ENCODE peak calls at places on chromosome 14, in six cellular contexts. Q is endothelial cell of umbilical vein, M is PC-3, W is HCT116, C is astrocyte, E is fibroblast of lung. H is an unnamed sample.

GRCh38 chr14:51185180-51185579 is 54.9 kb upstream of the TMX1 start:
- DNase-seq in Q (no peak), M (no peak), W (no peak), C (no peak), E (no peak), H (no peak)

GRCh38 chr14:86935241-86935640 is 1057.7 kb downstream of the GALC start:
- DNase-seq in Q (no peak), M (peak; percentile 17), W (no peak), C (peak; percentile 91), E (peak; percentile 91), H (peak; percentile 20)

GRCh38 chr14:99280041-99280731 is 8.2 kb upstream of the BCL11B start:
- DNase-seq in Q (no peak), M (no peak), W (no peak), C (no peak), E (no peak), H (no peak)

GRCh38 chr14:23861666-23862065 is 91.9 kb upstream of the DHRS4 start:
- DNase-seq in Q (peak; percentile 7), M (no peak), W (no peak), C (no peak), E (peak; percentile 0), H (peak; percentile 78)

GRCh38 chr14:93893550-93894329 is 33.4 kb upstream of the FAM181A start:
- DNase-seq in Q (no peak), M (no peak), W (no peak), C (no peak), E (no peak), H (no peak)

GRCh38 chr14:69760810-69761209 is 6.1 kb upstream of the SRSF5 start:
- DNase-seq in Q (peak; percentile 70), M (no peak), W (no peak), C (no peak), E (peak; percentile 11), H (no peak)

GRCh38 chr14:61484011-61484410 is 162.6 kb downstream of the PRKCH start:
- DNase-seq in Q (no peak), M (no peak), W (no peak), C (no peak), E (no peak), H (no peak)

GRCh38 chr14:77123381-77124344 is 17.9 kb downstream of the ZDHHC22 start:
- DNase-seq in Q (no peak), M (peak; percentile 96), W (peak; percentile 70), C (no peak), E (no peak), H (no peak)

GRCh38 chr14:65985976-65986375 is 500.2 kb upstream of the CCDC196 start:
- DNase-seq in Q (no peak), M (no peak), W (no peak), C (no peak), E (peak; percentile 7), H (peak; percentile 24)

GRCh38 chr14:77882098-77882497 is 82.2 kb downstream of the ADCK1 start:
- DNase-seq in Q (no peak), M (peak; percentile 7), W (no peak), C (no peak), E (no peak), H (peak; percentile 46)

GRCh38 chr14:48086516-48086915 is 411.1 kb upstream of the MDGA2 start:
- DNase-seq in Q (no peak), M (no peak), W (no peak), C (no peak), E (no peak), H (no peak)

GRCh38 chr14:61577506-61577931 is 117.8 kb upstream of the HIF1A start:
- DNase-seq in Q (no peak), M (no peak), W (no peak), C (no peak), E (no peak), H (peak; percentile 26)

GRCh38 chr14:42045393-42045792 is 438.7 kb downstream of the LRFN5 start:
- DNase-seq in Q (no peak), M (no peak), W (no peak), C (no peak), E (peak; percentile 9), H (no peak)

GRCh38 chr14:80323266-80323665 is 112.0 kb upstream of the DIO2 start:
- DNase-seq in Q (no peak), M (no peak), W (no peak), C (no peak), E (no peak), H (no peak)

GRCh38 chr14:45271858-45272537 is 19.0 kb upstream of the MIS18BP1 start:
- DNase-seq in Q (no peak), M (no peak), W (no peak), C (no peak), E (no peak), H (no peak)

GRCh38 chr14:30138517-30138916 is 210.9 kb upstream of the PRKD1 start:
- DNase-seq in Q (no peak), M (no peak), W (no peak), C (no peak), E (peak; percentile 22), H (no peak)

GRCh38 chr14:86055512-86055911 is 525.6 kb downstream of the FLRT2 start:
- DNase-seq in Q (peak; percentile 19), M (peak; percentile 11), W (no peak), C (no peak), E (peak; percentile 3), H (peak; percentile 48)

GRCh38 chr14:34722723-34723545 is 8.5 kb upstream of the CFL2 start:
- DNase-seq in Q (peak; percentile 78), M (peak; percentile 77), W (peak; percentile 61), C (no peak), E (peak; percentile 34), H (peak; percentile 74)

GRCh38 chr14:22319526-22320352 is 269.3 kb downstream of the DAD1 start:
- DNase-seq in Q (peak; percentile 59), M (peak; percentile 89), W (peak; percentile 53), C (peak; percentile 23), E (peak; percentile 53), H (peak; percentile 81)

GRCh38 chr14:69879175-69880047 is at the start of gene SMOC1:
- DNase-seq in Q (peak; percentile 57), M (no peak), W (no peak), C (no peak), E (peak; percentile 42), H (peak; percentile 64)

GRCh38 chr14:91732859-91733477 is 1.1 kb upstream of the CATSPERB start:
- DNase-seq in Q (no peak), M (peak; percentile 14), W (no peak), C (no peak), E (no peak), H (no peak)

GRCh38 chr14:54207991-54208520 is 188.8 kb upstream of the CDKN3 start:
- DNase-seq in Q (peak; percentile 56), M (no peak), W (no peak), C (peak; percentile 36), E (peak; percentile 47), H (no peak)

GRCh38 chr14:93970967-93971634 is 5.3 kb downstream of the ASB2 start:
- DNase-seq in Q (no peak), M (no peak), W (no peak), C (no peak), E (no peak), H (no peak)

DNA sequence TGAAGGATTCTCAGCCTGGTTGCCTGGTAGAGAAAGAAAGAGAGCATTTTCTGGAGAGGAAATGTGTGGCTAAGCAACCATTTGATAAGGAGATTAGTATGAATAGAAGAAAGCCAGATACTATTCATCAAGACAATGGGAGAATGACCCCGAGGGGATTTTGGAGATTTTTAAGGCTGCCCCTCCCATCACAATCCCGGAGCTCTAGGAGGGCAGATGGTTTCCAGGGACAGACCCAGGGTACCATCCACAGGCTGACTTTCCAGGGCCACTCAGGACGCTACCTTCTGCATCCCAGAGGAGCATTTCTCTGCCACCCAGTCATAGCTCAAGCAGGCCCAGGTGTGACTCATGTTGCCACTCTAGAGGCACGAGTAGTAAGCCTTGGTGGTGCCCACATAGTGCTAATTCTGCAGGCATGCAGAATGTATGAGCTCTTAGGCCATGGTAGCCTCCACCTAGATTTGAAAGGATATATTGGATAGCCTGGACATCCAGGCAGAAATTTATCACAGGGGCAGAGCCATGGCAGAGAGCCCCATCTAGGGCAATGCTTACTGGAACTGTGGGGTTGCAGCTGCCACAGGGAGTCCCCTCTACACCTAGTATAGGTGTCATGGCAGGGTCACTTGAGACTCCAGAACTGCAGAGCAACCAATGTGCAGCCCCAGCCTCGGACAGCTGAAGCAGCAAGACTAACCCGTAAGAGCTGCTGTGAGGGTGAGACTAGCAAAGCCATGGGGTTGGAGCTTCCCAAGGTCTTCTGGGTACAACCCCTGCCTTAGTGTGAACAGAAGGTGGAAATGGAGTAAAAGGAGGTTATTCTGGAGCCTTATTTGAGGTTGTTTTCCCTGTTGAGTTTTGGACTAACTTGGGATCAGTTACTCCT is 366.0 kb downstream of the ZFP36L1 start:
- DNase-seq in Q (no peak), M (peak; percentile 45), W (no peak), C (no peak), E (no peak), H (no peak)
- TF ChIP-seq EZH2 in Q (no peak), M (no peak), W (no peak), C (no peak), E (no peak), H (no peak)

GRCh38 chr14:89146291-89146690 is 270.7 kb downstream of the FOXN3 start:
- DNase-seq in Q (no peak), M (no peak), W (no peak), C (no peak), E (peak; percentile 20), H (no peak)
- H3K4me1 ChIP-seq in Q (no peaks in the 10 kb centered on the region), M (no peaks in the 10 kb centered on the region), W (no peaks in the 10 kb centered on the region), C (no peaks in the 10 kb centered on the region), E (no peaks in the 10 kb centered on the region), H (no peaks in the 10 kb centered on the region)

GRCh38 chr14:101559624-101560533 is 1.4 kb upstream of the DIO3 start:
- DNase-seq in Q (no peak), M (peak; percentile 66), W (no peak), C (peak; percentile 6), E (peak; percentile 35), H (no peak)
- TF ChIP-seq EZH2 in Q (peak; percentile 85), M (no peak), W (no peak), C (no peak), E (peak; percentile 39), H (peak; percentile 100)

DNA sequence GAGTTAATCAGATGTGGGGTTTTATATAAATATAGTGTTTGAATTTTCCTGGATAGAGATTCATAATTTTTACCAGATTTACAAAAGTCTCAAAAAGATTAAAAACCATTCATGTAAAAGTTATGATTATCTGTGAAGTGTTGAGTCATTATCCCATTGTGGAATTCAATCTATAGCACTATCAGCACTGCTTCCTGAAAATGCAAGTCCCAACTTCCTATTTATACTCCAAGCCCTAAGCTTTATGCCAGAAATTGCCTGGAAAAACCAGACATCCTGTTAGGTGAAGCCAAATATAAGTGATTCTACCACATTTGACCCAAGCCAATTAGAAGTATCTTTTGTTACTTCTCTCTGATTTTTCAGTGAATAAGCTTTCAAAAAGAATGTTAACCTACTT is 129.1 kb downstream of the GPR135 start:
- DNase-seq in Q (peak; percentile 94), M (no peak), W (no peak), C (peak; percentile 40), E (peak; percentile 50), H (no peak)
- H3K4me1 ChIP-seq in Q (peaks cover 53% of the 10 kb centered on the region), M (peaks cover 9% of the 10 kb centered on the region), W (no peaks in the 10 kb centered on the region), C (peaks cover 29% of the 10 kb centered on the region), E (peaks cover 15% of the 10 kb centered on the region), H (no peaks in the 10 kb centered on the region)